ENCODE peak calls at places on chromosomes 7 and 10, in seven cellular contexts. D is right cardiac atrium; V is T-cell; L is heart right ventricle; I is sciatic nerve; N is Right ventricle myocardium inferior; K is stimulated activated naive CD8-positive, alpha-beta T cell treated with anti-CD3 and anti-CD28 coated beads, Interleukin-15, amount 100 ng/mL, for 72 hours. G is an unnamed sample.
A peak's percentile ranks its signal among the peaks of the same experiment; 100 is the strongest.

GRCh38 chr7:76281006-76281705 is 21.3 kb upstream of the HSPB1 start:
- ATAC-seq in D (peak; percentile 16), V (peak; percentile 62), L (no peak), I (no peak), N (peak; percentile 34), K (no peak), G (peak; percentile 37)

GRCh38 chr10:17801507-17801906 is 7.6 kb upstream of the MRC1 start:
- ATAC-seq in D (no peak), V (no peak), L (no peak), I (no peak), N (no peak), K (no peak), G (no peak)

GRCh38 chr7:74282748-74283459 is 6.3 kb upstream of the CLIP2 start:
- ATAC-seq in D (no peak), V (no peak), L (no peak), I (no peak), N (no peak), K (no peak), G (no peak)

GRCh38 chr7:48168159-48168558 is 3.1 kb upstream of the ABCA13 start:
- ATAC-seq in D (no peak), V (no peak), L (no peak), I (no peak), N (no peak), K (no peak), G (no peak)

GRCh38 chr7:74183142-74183541 is 9.0 kb downstream of the EIF4H start:
- ATAC-seq in D (peak; percentile 33), V (peak; percentile 17), L (no peak), I (no peak), N (peak; percentile 26), K (no peak), G (no peak)

GRCh38 chr10:103919648-103920025 is 1.7 kb upstream of the STN1 start:
- ATAC-seq in D (no peak), V (no peak), L (no peak), I (no peak), N (no peak), K (no peak), G (no peak)

GRCh38 chr10:4693967-4694366 is 132.0 kb upstream of the AKR1E2 start:
- ATAC-seq in D (no peak), V (no peak), L (no peak), I (no peak), N (no peak), K (no peak), G (no peak)

GRCh38 chr7:39758234-39758970 is 135.0 kb downstream of the RALA start:
- ATAC-seq in D (peak; percentile 96), V (no peak), L (peak; percentile 99), I (peak; percentile 95), N (peak; percentile 99), K (no peak), G (peak; percentile 31)

GRCh38 chr7:66700633-66701131 is 39.9 kb upstream of the RABGEF1 start:
- ATAC-seq in D (no peak), V (no peak), L (peak; percentile 27), I (peak; percentile 16), N (no peak), K (no peak), G (no peak)

GRCh38 chr7:95001815-95002561 is 94.6 kb downstream of the PPP1R9A start:
- ATAC-seq in D (no peak), V (no peak), L (no peak), I (no peak), N (no peak), K (no peak), G (no peak)

GRCh38 chr10:99695761-99696160 is 36.2 kb downstream of the COX15 start:
- ATAC-seq in D (no peak), V (no peak), L (no peak), I (no peak), N (no peak), K (no peak), G (no peak)

GRCh38 chr7:30038182-30038980 is 10.2 kb downstream of the PLEKHA8 start:
- ATAC-seq in D (peak; percentile 32), V (no peak), L (no peak), I (peak; percentile 94), N (peak; percentile 80), K (no peak), G (peak; percentile 88)

GRCh38 chr10:132429281-132430230 is 32.6 kb downstream of the PWWP2B start:
- ATAC-seq in D (peak; percentile 11), V (no peak), L (peak; percentile 4), I (peak; percentile 48), N (no peak), K (no peak), G (no peak)

GRCh38 chr7:120591-120991 is 71.8 kb upstream of the FAM20C start:
- ATAC-seq in D (no peak), V (no peak), L (no peak), I (no peak), N (no peak), K (no peak), G (no peak)

GRCh38 chr7:9498303-9498702 is 1064.9 kb downstream of the NXPH1 start:
- ATAC-seq in D (no peak), V (no peak), L (no peak), I (no peak), N (no peak), K (no peak), G (no peak)